ENCODE peak calls at places on chromosomes 3 and 15, in six cellular contexts. One of them, this sample, is unnamed.

GRCh38 chr15:79296583-79296982 is 14.1 kb downstream of the ANKRD34C start:
- DNase-seq in GM03348: no peak
- DNase-seq in CD4-positive, alpha-beta T cell: no peak
- DNase-seq in T-helper 17 cell: no peak
- DNase-seq in Kasumi-1: no peak
- DNase-seq in gastrocnemius medialis: no peak
- DNase-seq in this sample: no peak

GRCh38 chr15:78680416-78681068 is 39.5 kb upstream of the CHRNB4 start:
- DNase-seq in GM03348: no peak
- DNase-seq in CD4-positive, alpha-beta T cell: no peak
- DNase-seq in T-helper 17 cell: no peak
- DNase-seq in Kasumi-1: peak
- DNase-seq in gastrocnemius medialis: no peak
- DNase-seq in this sample: no peak

GRCh38 chr3:170907519-170908234 is 760 bp downstream of the EIF5A2 start:
- DNase-seq in GM03348: peak
- DNase-seq in CD4-positive, alpha-beta T cell: no peak
- DNase-seq in T-helper 17 cell: no peak
- DNase-seq in Kasumi-1: no peak
- DNase-seq in gastrocnemius medialis: no peak
- DNase-seq in this sample: no peak

GRCh38 chr3:58383904-58384303 is 49.7 kb downstream of the PDHB start:
- DNase-seq in GM03348: peak
- DNase-seq in CD4-positive, alpha-beta T cell: no peak
- DNase-seq in T-helper 17 cell: no peak
- DNase-seq in Kasumi-1: no peak
- DNase-seq in gastrocnemius medialis: peak
- DNase-seq in this sample: no peak

GRCh38 chr3:166560253-166560652 is 723.0 kb upstream of the BCHE start:
- DNase-seq in GM03348: no peak
- DNase-seq in CD4-positive, alpha-beta T cell: no peak
- DNase-seq in T-helper 17 cell: no peak
- DNase-seq in Kasumi-1: no peak
- DNase-seq in gastrocnemius medialis: no peak
- DNase-seq in this sample: no peak

GRCh38 chr3:104909721-104910120 is 457.0 kb upstream of the ALCAM start:
- DNase-seq in GM03348: peak
- DNase-seq in CD4-positive, alpha-beta T cell: no peak
- DNase-seq in T-helper 17 cell: no peak
- DNase-seq in Kasumi-1: no peak
- DNase-seq in gastrocnemius medialis: no peak
- DNase-seq in this sample: no peak

GRCh38 chr3:126528800-126529541 is 5.0 kb downstream of the CHST13 start:
- DNase-seq in GM03348: peak
- DNase-seq in CD4-positive, alpha-beta T cell: no peak
- DNase-seq in T-helper 17 cell: no peak
- DNase-seq in Kasumi-1: peak
- DNase-seq in gastrocnemius medialis: no peak
- DNase-seq in this sample: no peak

GRCh38 chr3:144380832-144381231 is 409.2 kb downstream of the DIPK2A start:
- DNase-seq in GM03348: no peak
- DNase-seq in CD4-positive, alpha-beta T cell: no peak
- DNase-seq in T-helper 17 cell: no peak
- DNase-seq in Kasumi-1: no peak
- DNase-seq in gastrocnemius medialis: no peak
- DNase-seq in this sample: no peak

GRCh38 chr3:14379842-14380241 is 22.6 kb upstream of the SLC6A6 start:
- DNase-seq in GM03348: no peak
- DNase-seq in CD4-positive, alpha-beta T cell: no peak
- DNase-seq in T-helper 17 cell: no peak
- DNase-seq in Kasumi-1: no peak
- DNase-seq in gastrocnemius medialis: peak
- DNase-seq in this sample: no peak

GRCh38 chr3:49668861-49669260 is 5.3 kb upstream of the APEH start:
- DNase-seq in GM03348: peak
- DNase-seq in CD4-positive, alpha-beta T cell: no peak
- DNase-seq in T-helper 17 cell: no peak
- DNase-seq in Kasumi-1: no peak
- DNase-seq in gastrocnemius medialis: no peak
- DNase-seq in this sample: no peak

GRCh38 chr3:63706321-63707085 is 54.0 kb downstream of the SNTN start:
- DNase-seq in GM03348: peak
- DNase-seq in CD4-positive, alpha-beta T cell: no peak
- DNase-seq in T-helper 17 cell: no peak
- DNase-seq in Kasumi-1: no peak
- DNase-seq in gastrocnemius medialis: no peak
- DNase-seq in this sample: no peak

GRCh38 chr15:91407237-91407889 is 307.3 kb downstream of the SV2B start:
- DNase-seq in GM03348: no peak
- DNase-seq in CD4-positive, alpha-beta T cell: no peak
- DNase-seq in T-helper 17 cell: no peak
- DNase-seq in Kasumi-1: peak
- DNase-seq in gastrocnemius medialis: no peak
- DNase-seq in this sample: no peak

GRCh38 chr3:88019024-88019423 is 39.8 kb downstream of the CGGBP1 start:
- DNase-seq in GM03348: no peak
- DNase-seq in CD4-positive, alpha-beta T cell: no peak
- DNase-seq in T-helper 17 cell: no peak
- DNase-seq in Kasumi-1: peak
- DNase-seq in gastrocnemius medialis: no peak
- DNase-seq in this sample: no peak

GRCh38 chr3:175743733-175744400 is 884.7 kb downstream of the NAALADL2 start:
- DNase-seq in GM03348: peak
- DNase-seq in CD4-positive, alpha-beta T cell: no peak
- DNase-seq in T-helper 17 cell: no peak
- DNase-seq in Kasumi-1: no peak
- DNase-seq in gastrocnemius medialis: no peak
- DNase-seq in this sample: no peak

GRCh38 chr3:54932606-54933005 is 4.7 kb upstream of the LRTM1 start:
- DNase-seq in GM03348: no peak
- DNase-seq in CD4-positive, alpha-beta T cell: no peak
- DNase-seq in T-helper 17 cell: no peak
- DNase-seq in Kasumi-1: no peak
- DNase-seq in gastrocnemius medialis: peak
- DNase-seq in this sample: no peak

GRCh38 chr15:39582286-39582976 is 1.6 kb downstream of the THBS1 start:
- DNase-seq in GM03348: no peak
- DNase-seq in CD4-positive, alpha-beta T cell: no peak
- DNase-seq in T-helper 17 cell: no peak
- DNase-seq in Kasumi-1: no peak
- DNase-seq in gastrocnemius medialis: no peak
- DNase-seq in this sample: no peak

GRCh38 chr15:70535071-70535954 is 228.0 kb downstream of the UACA start:
- DNase-seq in GM03348: no peak
- DNase-seq in CD4-positive, alpha-beta T cell: peak
- DNase-seq in T-helper 17 cell: peak
- DNase-seq in Kasumi-1: peak
- DNase-seq in gastrocnemius medialis: no peak
- DNase-seq in this sample: peak

GRCh38 chr15:40770147-40770721 is 454 bp downstream of the C15orf62 start:
- DNase-seq in GM03348: no peak
- DNase-seq in CD4-positive, alpha-beta T cell: no peak
- DNase-seq in T-helper 17 cell: no peak
- DNase-seq in Kasumi-1: no peak
- DNase-seq in gastrocnemius medialis: no peak
- DNase-seq in this sample: no peak

GRCh38 chr3:10933958-10934481 is 58.5 kb upstream of the SLC6A1 start:
- DNase-seq in GM03348: peak
- DNase-seq in CD4-positive, alpha-beta T cell: no peak
- DNase-seq in T-helper 17 cell: no peak
- DNase-seq in Kasumi-1: no peak
- DNase-seq in gastrocnemius medialis: no peak
- DNase-seq in this sample: no peak

GRCh38 chr3:30720586-30721313 is 114.3 kb downstream of the TGFBR2 start:
- DNase-seq in GM03348: peak
- DNase-seq in CD4-positive, alpha-beta T cell: no peak
- DNase-seq in T-helper 17 cell: no peak
- DNase-seq in Kasumi-1: no peak
- DNase-seq in gastrocnemius medialis: no peak
- DNase-seq in this sample: no peak

GRCh38 chr15:57662091-57662744 is 44.3 kb upstream of the POLR2M start:
- DNase-seq in GM03348: no peak
- DNase-seq in CD4-positive, alpha-beta T cell: no peak
- DNase-seq in T-helper 17 cell: no peak
- DNase-seq in Kasumi-1: no peak
- DNase-seq in gastrocnemius medialis: no peak
- DNase-seq in this sample: no peak

GRCh38 chr15:85443046-85443445 is 62.6 kb downstream of the AKAP13 start:
- DNase-seq in GM03348: no peak
- DNase-seq in CD4-positive, alpha-beta T cell: no peak
- DNase-seq in T-helper 17 cell: no peak
- DNase-seq in Kasumi-1: no peak
- DNase-seq in gastrocnemius medialis: no peak
- DNase-seq in this sample: no peak

GRCh38 chr3:173529062-173529711 is 131.6 kb downstream of the NLGN1 start:
- DNase-seq in GM03348: no peak
- DNase-seq in CD4-positive, alpha-beta T cell: no peak
- DNase-seq in T-helper 17 cell: no peak
- DNase-seq in Kasumi-1: peak
- DNase-seq in gastrocnemius medialis: no peak
- DNase-seq in this sample: no peak

GRCh38 chr3:71614869-71615268 is 31.3 kb upstream of the FOXP1 start:
- DNase-seq in GM03348: no peak
- DNase-seq in CD4-positive, alpha-beta T cell: no peak
- DNase-seq in T-helper 17 cell: no peak
- DNase-seq in Kasumi-1: no peak
- DNase-seq in gastrocnemius medialis: no peak
- DNase-seq in this sample: no peak

GRCh38 chr15:37143351-37143750 is 43.0 kb upstream of the MEIS2 start:
- DNase-seq in GM03348: no peak
- DNase-seq in CD4-positive, alpha-beta T cell: no peak
- DNase-seq in T-helper 17 cell: no peak
- DNase-seq in Kasumi-1: no peak
- DNase-seq in gastrocnemius medialis: no peak
- DNase-seq in this sample: no peak

GRCh38 chr15:80846416-80846815 is 67.2 kb downstream of the CEMIP start:
- DNase-seq in GM03348: no peak
- DNase-seq in CD4-positive, alpha-beta T cell: no peak
- DNase-seq in T-helper 17 cell: no peak
- DNase-seq in Kasumi-1: no peak
- DNase-seq in gastrocnemius medialis: no peak
- DNase-seq in this sample: no peak

GRCh38 chr3:46867550-46867898 is 4.3 kb upstream of the MYL3 start:
- DNase-seq in GM03348: peak
- DNase-seq in CD4-positive, alpha-beta T cell: no peak
- DNase-seq in T-helper 17 cell: no peak
- DNase-seq in Kasumi-1: no peak
- DNase-seq in gastrocnemius medialis: peak
- DNase-seq in this sample: no peak

GRCh38 chr3:73635254-73635653 is 10.5 kb upstream of the PDZRN3 start:
- DNase-seq in GM03348: no peak
- DNase-seq in CD4-positive, alpha-beta T cell: no peak
- DNase-seq in T-helper 17 cell: no peak
- DNase-seq in Kasumi-1: no peak
- DNase-seq in gastrocnemius medialis: no peak
- DNase-seq in this sample: no peak

GRCh38 chr15:98668566-98669308 is 20.4 kb downstream of the IGF1R start:
- DNase-seq in GM03348: peak
- DNase-seq in CD4-positive, alpha-beta T cell: no peak
- DNase-seq in T-helper 17 cell: no peak
- DNase-seq in Kasumi-1: peak
- DNase-seq in gastrocnemius medialis: no peak
- DNase-seq in this sample: no peak

GRCh38 chr3:102410616-102411015 is 24.2 kb upstream of the ZPLD1 start:
- DNase-seq in GM03348: no peak
- DNase-seq in CD4-positive, alpha-beta T cell: no peak
- DNase-seq in T-helper 17 cell: no peak
- DNase-seq in Kasumi-1: no peak
- DNase-seq in gastrocnemius medialis: no peak
- DNase-seq in this sample: no peak

GRCh38 chr3:13063225-13063624 is 10.0 kb downstream of the IQSEC1 start:
- DNase-seq in GM03348: no peak
- DNase-seq in CD4-positive, alpha-beta T cell: no peak
- DNase-seq in T-helper 17 cell: no peak
- DNase-seq in Kasumi-1: no peak
- DNase-seq in gastrocnemius medialis: no peak
- DNase-seq in this sample: no peak

GRCh38 chr3:72938471-72939265 is 50.8 kb downstream of the GXYLT2 start:
- DNase-seq in GM03348: peak
- DNase-seq in CD4-positive, alpha-beta T cell: no peak
- DNase-seq in T-helper 17 cell: no peak
- DNase-seq in Kasumi-1: peak
- DNase-seq in gastrocnemius medialis: peak
- DNase-seq in this sample: peak

GRCh38 chr15:74414603-74415338 is 19.0 kb downstream of the SEMA7A start:
- DNase-seq in GM03348: no peak
- DNase-seq in CD4-positive, alpha-beta T cell: no peak
- DNase-seq in T-helper 17 cell: no peak
- DNase-seq in Kasumi-1: peak
- DNase-seq in gastrocnemius medialis: no peak
- DNase-seq in this sample: no peak

GRCh38 chr3:46927718-46928073 is 48.8 kb downstream of the CCDC12 start:
- DNase-seq in GM03348: no peak
- DNase-seq in CD4-positive, alpha-beta T cell: no peak
- DNase-seq in T-helper 17 cell: no peak
- DNase-seq in Kasumi-1: no peak
- DNase-seq in gastrocnemius medialis: peak
- DNase-seq in this sample: no peak

GRCh38 chr15:60729850-60730458 is 251.0 kb upstream of the ICE2 start:
- DNase-seq in GM03348: no peak
- DNase-seq in CD4-positive, alpha-beta T cell: no peak
- DNase-seq in T-helper 17 cell: no peak
- DNase-seq in Kasumi-1: no peak
- DNase-seq in gastrocnemius medialis: no peak
- DNase-seq in this sample: no peak

GRCh38 chr15:66508293-66508883 is 3.3 kb downstream of the ZWILCH start:
- DNase-seq in GM03348: no peak
- DNase-seq in CD4-positive, alpha-beta T cell: no peak
- DNase-seq in T-helper 17 cell: no peak
- DNase-seq in Kasumi-1: no peak
- DNase-seq in gastrocnemius medialis: no peak
- DNase-seq in this sample: no peak

GRCh38 chr3:16884084-16884747 is 539 bp upstream of the PLCL2 start:
- DNase-seq in GM03348: peak
- DNase-seq in CD4-positive, alpha-beta T cell: peak
- DNase-seq in T-helper 17 cell: peak
- DNase-seq in Kasumi-1: peak
- DNase-seq in gastrocnemius medialis: peak
- DNase-seq in this sample: peak

GRCh38 chr3:126257174-126257573 is 76.8 kb upstream of the ALDH1L1 start:
- DNase-seq in GM03348: no peak
- DNase-seq in CD4-positive, alpha-beta T cell: no peak
- DNase-seq in T-helper 17 cell: no peak
- DNase-seq in Kasumi-1: no peak
- DNase-seq in gastrocnemius medialis: no peak
- DNase-seq in this sample: no peak